ENCODE peak calls at places on chromosome 1, in five cellular contexts. H is fibroblast of lung, O is HepG2, U is PC-3, E is GM23248. R is an unnamed sample.

GRCh38 chr1:228038387-228039005 is 31.7 kb downstream of the WNT3A start:
- DNase-seq in H (no peak), O (no peak), U (no peak), E (no peak), R (no peak)

GRCh38 chr1:110310300-110310699 is 28.9 kb upstream of the RBM15 start:
- DNase-seq in H (no peak), O (no peak), U (no peak), E (no peak), R (no peak)

GRCh38 chr1:16204216-16204615 is 8.2 kb downstream of the ARHGEF19 start:
- DNase-seq in H (no peak), O (no peak), U (no peak), E (no peak), R (no peak)

GRCh38 chr1:33516428-33516827 is 44.0 kb downstream of the ZSCAN20 start:
- DNase-seq in H (no peak), O (no peak), U (peak; percentile 16), E (no peak), R (no peak)

GRCh38 chr1:54814571-54814970 is 13.4 kb upstream of the TTC22 start:
- DNase-seq in H (no peak), O (no peak), U (no peak), E (no peak), R (no peak)

GRCh38 chr1:229102741-229103480 is 168.0 kb upstream of the RAB4A start:
- DNase-seq in H (peak; percentile 23), O (no peak), U (no peak), E (peak; percentile 12), R (no peak)

GRCh38 chr1:193338194-193338593 is 151.8 kb upstream of the B3GALT2 start:
- DNase-seq in H (peak; percentile 26), O (no peak), U (peak; percentile 65), E (peak; percentile 52), R (peak; percentile 27)

GRCh38 chr1:72282690-72283203 is 408 bp upstream of the NEGR1 start:
- DNase-seq in H (peak; percentile 92), O (peak; percentile 25), U (peak; percentile 89), E (peak; percentile 99), R (peak; percentile 89)

GRCh38 chr1:190172636-190173410 is 304.8 kb downstream of the BRINP3 start:
- DNase-seq in H (no peak), O (no peak), U (no peak), E (no peak), R (no peak)

GRCh38 chr1:78005755-78006154 is 1.0 kb downstream of the DNAJB4 start:
- DNase-seq in H (peak; percentile 97), O (peak; percentile 64), U (peak; percentile 84), E (peak; percentile 91), R (no peak)

GRCh38 chr1:35264035-35264434 is 4.5 kb upstream of the ZMYM4 start:
- DNase-seq in H (no peak), O (no peak), U (no peak), E (no peak), R (peak; percentile 76)

GRCh38 chr1:168467452-168467851 is 76.3 kb downstream of the XCL2 start:
- DNase-seq in H (no peak), O (no peak), U (peak; percentile 54), E (no peak), R (peak; percentile 72)

GRCh38 chr1:56506951-56507437 is 72.4 kb downstream of the PLPP3 start:
- DNase-seq in H (no peak), O (peak; percentile 20), U (no peak), E (no peak), R (no peak)

GRCh38 chr1:154774175-154774855 is 95.8 kb downstream of the KCNN3 start:
- DNase-seq in H (no peak), O (no peak), U (no peak), E (no peak), R (no peak)

GRCh38 chr1:180975551-180975950 is 47.1 kb downstream of the STX6 start:
- DNase-seq in H (peak; percentile 22), O (no peak), U (no peak), E (no peak), R (no peak)

GRCh38 chr1:155979525-155980343 is 1.4 kb upstream of the ARHGEF2 start:
- DNase-seq in H (no peak), O (no peak), U (no peak), E (peak; percentile 63), R (peak; percentile 94)

GRCh38 chr1:66282343-66282852 is 251.6 kb upstream of the SGIP1 start:
- DNase-seq in H (peak; percentile 59), O (no peak), U (peak; percentile 40), E (peak; percentile 90), R (peak; percentile 99)

GRCh38 chr1:222618001-222618879 is at the start of gene MIA3:
- DNase-seq in H (peak; percentile 14), O (peak; percentile 39), U (peak; percentile 70), E (peak; percentile 91), R (peak; percentile 76)

GRCh38 chr1:93617670-93618488 is 63.8 kb downstream of the BCAR3 start:
- DNase-seq in H (no peak), O (peak; percentile 94), U (no peak), E (no peak), R (no peak)

GRCh38 chr1:61568460-61569211 is 156.3 kb downstream of the TM2D1 start:
- DNase-seq in H (no peak), O (no peak), U (no peak), E (no peak), R (no peak)

GRCh38 chr1:235090406-235091069 is 38.1 kb downstream of the TOMM20 start:
- DNase-seq in H (no peak), O (peak; percentile 82), U (no peak), E (peak; percentile 24), R (no peak)

GRCh38 chr1:44327679-44328491 is 27.2 kb downstream of the ERI3 start:
- DNase-seq in H (peak; percentile 99), O (peak; percentile 86), U (peak; percentile 99), E (peak; percentile 100), R (no peak)

GRCh38 chr1:95916616-95917015 is 682.6 kb downstream of the RWDD3 start:
- DNase-seq in H (peak; percentile 53), O (no peak), U (peak; percentile 13), E (peak; percentile 32), R (no peak)

GRCh38 chr1:171937938-171938337 is 96.6 kb downstream of the DNM3 start:
- DNase-seq in H (no peak), O (no peak), U (no peak), E (no peak), R (no peak)

DNA sequence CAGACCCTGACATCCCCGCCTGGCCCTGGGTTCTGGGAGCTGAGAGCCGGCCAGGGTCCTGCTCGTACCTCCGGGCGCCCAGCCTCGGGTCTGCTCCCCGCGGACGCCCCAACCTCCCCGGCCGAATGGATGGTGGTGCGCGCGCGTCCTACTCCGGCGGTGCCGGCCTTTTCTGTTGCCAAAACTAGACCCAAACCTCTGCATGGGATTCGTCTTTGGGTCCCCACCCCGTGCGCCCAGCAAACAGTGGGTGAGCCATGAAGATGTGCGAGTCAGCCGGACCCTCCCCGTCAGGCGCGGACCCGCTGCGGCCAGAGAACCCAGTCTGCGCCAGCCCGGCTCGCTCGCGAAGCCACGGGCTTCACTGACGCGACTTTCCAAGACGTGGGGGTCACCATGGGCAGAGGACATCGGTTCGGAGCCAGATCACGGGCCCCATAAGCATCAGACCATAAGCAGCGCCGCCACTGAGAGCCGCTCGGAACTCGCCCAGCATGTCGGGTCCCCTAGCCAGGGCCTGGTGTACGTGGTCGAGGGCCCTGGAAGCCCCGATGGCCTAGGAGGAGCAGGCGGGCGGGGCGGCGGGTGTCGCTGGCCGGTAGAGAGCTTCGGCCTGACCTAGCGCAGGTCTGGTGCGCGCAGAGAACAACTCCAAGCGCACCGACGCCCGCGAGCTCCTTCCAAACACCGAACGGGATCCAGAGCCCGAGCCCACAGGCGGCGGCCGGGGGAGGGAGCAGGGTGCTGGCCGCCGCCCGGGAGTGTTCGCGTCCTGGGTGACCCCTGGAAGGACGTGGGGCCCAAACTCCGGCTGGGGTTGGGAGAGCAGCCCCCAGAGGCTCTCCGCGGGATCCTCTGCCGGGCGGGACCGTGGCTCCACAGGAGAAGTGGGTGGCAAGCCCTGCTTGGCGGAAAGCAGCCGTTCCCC is 1.0 kb upstream of the TP73 start:
- DNase-seq in H (no peak), O (no peak), U (no peak), E (peak; percentile 25), R (no peak)
- TF ChIP-seq EZH2 in H (peak; percentile 94), O (no peak), U (peak; percentile 62), E (peak; percentile 85), R (no peak)

GRCh38 chr1:201295346-201295745 is 12.0 kb downstream of the PKP1 start:
- DNase-seq in H (no peak), O (no peak), U (no peak), E (peak; percentile 28), R (no peak)

GRCh38 chr1:201294876-201295275 is 11.6 kb downstream of the PKP1 start:
- DNase-seq in H (no peak), O (no peak), U (no peak), E (no peak), R (no peak)

GRCh38 chr1:201290551-201290950 is 7.2 kb downstream of the PKP1 start:
- DNase-seq in H (no peak), O (no peak), U (no peak), E (no peak), R (no peak)

GRCh38 chr1:201288765-201289164 is 5.5 kb downstream of the PKP1 start:
- DNase-seq in H (no peak), O (no peak), U (no peak), E (no peak), R (no peak)

GRCh38 chr1:201291917-201292316 is 8.6 kb downstream of the PKP1 start:
- DNase-seq in H (no peak), O (no peak), U (no peak), E (no peak), R (no peak)
- H3K4me1 ChIP-seq in H (peaks cover 3% of the 10 kb centered on the region), O (no peaks in the 10 kb centered on the region), U (peaks cover 60% of the 10 kb centered on the region), E (peaks cover 24% of the 10 kb centered on the region), R (no peaks in the 10 kb centered on the region)

GRCh38 chr1:25825605-25826004 is 5.9 kb downstream of the MTFR1L start:
- DNase-seq in H (no peak), O (peak; percentile 58), U (peak; percentile 6), E (peak; percentile 38), R (no peak)

GRCh38 chr1:25826571-25826970 is 6.8 kb downstream of the MTFR1L start:
- DNase-seq in H (no peak), O (no peak), U (no peak), E (no peak), R (no peak)

GRCh38 chr1:25829046-25829445 is 9.3 kb downstream of the MTFR1L start:
- DNase-seq in H (no peak), O (no peak), U (no peak), E (no peak), R (no peak)

GRCh38 chr1:25831569-25832196 is 11.9 kb downstream of the MTFR1L start:
- DNase-seq in H (no peak), O (no peak), U (no peak), E (no peak), R (no peak)

GRCh38 chr1:25828491-25828890 is 8.7 kb downstream of the MTFR1L start:
- DNase-seq in H (no peak), O (no peak), U (no peak), E (no peak), R (no peak)
- H3K9ac ChIP-seq in H (no peak overlapping the region), O (no peak overlapping the region), U (no peak overlapping the region), E (no peak overlapping the region), R (no peak overlapping the region)

DNA sequence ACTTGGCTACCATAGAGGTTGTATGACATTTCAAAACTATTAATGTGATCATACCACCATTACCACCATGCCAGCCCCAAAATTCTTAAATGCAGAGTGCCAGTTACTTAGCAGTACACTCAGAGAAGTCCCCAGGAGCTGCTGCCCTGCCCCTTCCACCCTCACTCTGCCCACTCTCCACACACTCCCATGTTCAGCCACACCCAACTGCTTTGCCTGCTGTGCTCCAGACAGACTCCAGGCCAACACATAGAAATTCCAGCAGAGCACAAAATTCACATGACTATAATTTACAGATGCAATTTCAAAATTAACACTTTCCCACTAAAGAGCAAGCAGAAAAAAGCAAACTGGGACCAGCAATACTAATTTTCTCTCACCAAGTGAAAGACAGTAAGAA is 176.8 kb downstream of the VAV3 start:
- DNase-seq in H (no peak), O (no peak), U (no peak), E (peak; percentile 5), R (no peak)
- TF ChIP-seq EZH2 in H (no peak), O (no peak), U (no peak), E (no peak), R (no peak)

R was measured in MM.1S.